ENCODE peak calls at places on chromosomes 7 and 10, in five cellular contexts. E is GM12865, W is HFF-Myc, C is Panc1, G is right lobe of liver. A is an unnamed sample.

GRCh38 chr7:125427676-125428075 is 498.1 kb upstream of the POT1 start:
- DNase-seq in E (no peak), W (no peak), C (no peak), G (no peak), A (no peak)

GRCh38 chr7:30225863-30226361 is 58.5 kb upstream of the ZNRF2 start:
- DNase-seq in E (peak), W (no peak), C (no peak), G (no peak), A (peak)

GRCh38 chr7:20858913-20859312 is 72.2 kb upstream of the SP8 start:
- DNase-seq in E (no peak), W (no peak), C (no peak), G (peak), A (no peak)

GRCh38 chr10:14326581-14326980 is 4.1 kb downstream of the FRMD4A start:
- DNase-seq in E (no peak), W (no peak), C (no peak), G (no peak), A (no peak)

GRCh38 chr7:122885583-122886356 is 490 bp downstream of the CADPS2 start:
- DNase-seq in E (peak), W (no peak), C (no peak), G (peak), A (no peak)

GRCh38 chr10:2938869-2939268 is 128.5 kb upstream of the PFKP start:
- DNase-seq in E (no peak), W (no peak), C (no peak), G (no peak), A (no peak)

GRCh38 chr7:66047426-66047825 is 28.2 kb upstream of the ASL start:
- DNase-seq in E (no peak), W (peak), C (no peak), G (no peak), A (peak)

GRCh38 chr10:15457382-15457781 is 86.3 kb upstream of the FAM171A1 start:
- DNase-seq in E (no peak), W (no peak), C (no peak), G (no peak), A (no peak)

GRCh38 chr7:3897430-3898385 is 596.7 kb downstream of the SDK1 start:
- DNase-seq in E (peak), W (no peak), C (peak), G (no peak), A (no peak)

GRCh38 chr10:28991326-28991725 is 297.5 kb upstream of the LYZL1 start:
- DNase-seq in E (no peak), W (no peak), C (no peak), G (no peak), A (peak)

GRCh38 chr7:1218541-1219165 is 14.0 kb upstream of the UNCX start:
- DNase-seq in E (no peak), W (no peak), C (no peak), G (no peak), A (no peak)

GRCh38 chr10:14486777-14487510 is 156.2 kb upstream of the FRMD4A start:
- DNase-seq in E (no peak), W (no peak), C (no peak), G (no peak), A (no peak)

GRCh38 chr7:155860840-155861479 is 48.7 kb upstream of the SHH start:
- DNase-seq in E (no peak), W (no peak), C (no peak), G (peak), A (peak)

GRCh38 chr7:55549457-55549856 is 22.8 kb downstream of the VOPP1 start:
- DNase-seq in E (peak), W (no peak), C (no peak), G (no peak), A (no peak)

GRCh38 chr10:72506474-72506873 is 119.4 kb downstream of the MICU1 start:
- DNase-seq in E (no peak), W (no peak), C (no peak), G (no peak), A (no peak)

GRCh38 chr10:132632091-132632561 is 94.5 kb downstream of the INPP5A start:
- DNase-seq in E (no peak), W (no peak), C (no peak), G (peak), A (no peak)

GRCh38 chr7:26180792-26181198 is 19.8 kb downstream of the HNRNPA2B1 start:
- DNase-seq in E (no peak), W (no peak), C (no peak), G (no peak), A (no peak)

GRCh38 chr7:29126804-29127203 is 19.5 kb downstream of the CPVL start:
- DNase-seq in E (no peak), W (no peak), C (no peak), G (no peak), A (no peak)

GRCh38 chr10:5632430-5632829 is 34.0 kb downstream of the ASB13 start:
- DNase-seq in E (no peak), W (no peak), C (no peak), G (peak), A (peak)

GRCh38 chr7:54615-55014 is 137.8 kb upstream of the FAM20C start:
- DNase-seq in E (no peak), W (no peak), C (no peak), G (no peak), A (no peak)

GRCh38 chr7:118969370-118969769 is 744.9 kb downstream of the ANKRD7 start:
- DNase-seq in E (no peak), W (no peak), C (no peak), G (no peak), A (no peak)
- TF ChIP-seq CTCF in E (no peak), W (no peak), C (no peak), G (no peak), A (no peak)

GRCh38 chr10:74922921-74923320 is 96.5 kb downstream of the KAT6B start:
- DNase-seq in E (no peak), W (no peak), C (no peak), G (no peak), A (no peak)
- H3K4me3 ChIP-seq in E (no peak), W (no peak), C (no peak), G (no peak), A (no peak)

GRCh38 chr10:63627881-63628296 is 106.7 kb downstream of the REEP3 start:
- DNase-seq in E (no peak), W (peak), C (no peak), G (no peak), A (no peak)

GRCh38 chr10:63630085-63630927 is 109.1 kb downstream of the REEP3 start:
- DNase-seq in E (peak), W (peak), C (peak), G (peak), A (no peak)

GRCh38 chr10:63630928-63631685 is 109.9 kb downstream of the REEP3 start:
- DNase-seq in E (no peak), W (no peak), C (no peak), G (no peak), A (no peak)

GRCh38 chr10:63628526-63629362 is 107.5 kb downstream of the REEP3 start:
- DNase-seq in E (peak), W (peak), C (peak), G (peak), A (no peak)

DNA sequence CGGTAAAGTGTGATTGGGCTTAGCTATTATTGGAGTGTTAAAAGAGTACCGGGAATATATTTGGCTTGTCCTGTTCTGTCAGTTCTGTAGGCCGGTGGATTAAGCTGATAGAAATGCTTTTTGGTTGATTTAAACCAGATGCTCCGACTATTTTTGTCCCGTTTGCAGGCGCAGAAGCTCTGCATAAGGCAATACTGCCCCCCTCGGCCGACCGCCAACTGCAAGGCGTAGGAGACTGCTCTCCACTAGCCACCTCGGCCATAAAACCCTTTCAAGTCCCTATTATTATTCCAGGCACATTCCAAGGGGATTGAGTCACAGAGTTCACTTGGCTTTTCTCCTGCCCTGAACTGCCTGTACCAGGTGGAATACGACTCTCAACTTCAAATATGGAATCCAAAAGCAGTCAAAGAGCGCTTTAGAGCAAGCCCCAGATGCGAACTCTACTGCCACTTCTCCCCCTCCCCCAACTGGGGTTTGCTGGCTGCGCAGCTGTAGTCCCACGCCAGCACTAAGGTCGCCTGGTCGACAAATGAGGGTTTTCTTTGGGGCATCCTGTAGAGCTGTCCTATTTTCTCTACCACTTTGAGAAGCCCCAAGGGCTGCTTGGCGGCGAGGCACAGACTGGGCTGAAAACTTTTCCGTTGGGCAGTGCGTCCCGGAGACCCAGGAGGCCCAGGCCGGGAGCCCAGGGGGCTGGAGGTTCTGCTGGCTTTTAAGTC is 108.3 kb downstream of the REEP3 start:
- DNase-seq in E (peak), W (peak), C (peak), G (peak), A (peak)
- TF ChIP-seq CTCF in E (peak), W (peak), C (peak), G (peak), A (peak)

GRCh38 chr7:142801601-142802295 is 31.0 kb downstream of the PRSS2 start:
- DNase-seq in E (no peak), W (no peak), C (no peak), G (no peak), A (no peak)
- H3K4me3 ChIP-seq in E (no peak), W (no peak), C (no peak), G (no peak), A (no peak)

A was measured in epithelial cell of proximal tubule.